ENCODE peak calls at places on chromosomes 11 and 22, in ten cellular contexts. W is PC-3; E is Panc1; X is osteoblast; M is fibroblast of pulmonary artery; P is EL; V is mesenchymal stem cell; B is stimulated activated CD4-positive, alpha-beta T cell treated with anti-CD3 and anti-CD28 coated beads, Interleukin-12 subunit alpha, Interleukin-12 subunit beta, amount 100 ng/mL, for 4 hours; R is astrocyte of the spinal cord; F is H7. H is an unnamed sample.

GRCh38 chr22:49492756-49493251 is 334.9 kb downstream of the BRD1 start:
- DNase-seq in R (no peak), P (no peak), F (no peak), W (no peak), M (no peak), V (no peak), B (no peak), E (no peak), X (no peak), H (no peak)

GRCh38 chr11:70122490-70123198 is 44.5 kb downstream of the ANO1 start:
- DNase-seq in X (peak; percentile 61), M (no peak), F (no peak), E (no peak), R (no peak), P (no peak), W (no peak), B (no peak), V (no peak), H (no peak)

GRCh38 chr11:10382518-10382917 is 72.5 kb upstream of the AMPD3 start:
- DNase-seq in M (no peak), V (no peak), E (no peak), B (no peak), F (peak; percentile 72), R (no peak), W (peak; percentile 47), P (peak; percentile 21), X (no peak), H (peak; percentile 40)

GRCh38 chr11:26551186-26551801 is 20.8 kb downstream of the MUC15 start:
- DNase-seq in B (no peak), E (no peak), V (peak; percentile 20), R (peak; percentile 16), M (peak; percentile 44), P (no peak), W (peak; percentile 12), F (no peak), X (no peak), H (no peak)

GRCh38 chr11:65112551-65113360 is 1.1 kb downstream of the TM7SF2 start:
- DNase-seq in V (peak; percentile 54), P (peak; percentile 42), R (peak; percentile 33), F (peak; percentile 93), B (peak; percentile 74), X (peak; percentile 96), M (peak; percentile 42), E (peak; percentile 22), W (peak; percentile 67), H (no peak)

GRCh38 chr11:116641561-116642045 is 131.2 kb downstream of the BUD13 start:
- DNase-seq in X (no peak), F (peak; percentile 94), V (no peak), B (no peak), R (peak; percentile 2), W (peak; percentile 80), E (peak; percentile 17), M (peak; percentile 31), P (peak; percentile 18), H (peak; percentile 36)

GRCh38 chr11:122808494-122808893 is 29.8 kb upstream of the CRTAM start:
- DNase-seq in W (no peak), P (peak; percentile 76), F (no peak), B (no peak), X (peak; percentile 19), V (peak; percentile 27), E (no peak), R (peak; percentile 42), M (peak; percentile 81), H (no peak)

GRCh38 chr11:125200441-125200840 is 35.9 kb downstream of the PKNOX2 start:
- DNase-seq in V (no peak), E (no peak), M (no peak), X (no peak), R (no peak), F (no peak), W (no peak), P (no peak), B (no peak), H (no peak)

GRCh38 chr11:132429685-132430084 is 1059.3 kb downstream of the NTM start:
- DNase-seq in M (no peak), V (no peak), W (no peak), R (no peak), E (no peak), P (no peak), F (no peak), B (no peak), X (no peak), H (no peak)

GRCh38 chr11:65623177-65623576 is 7.6 kb downstream of the PCNX3 start:
- DNase-seq in V (no peak), X (no peak), W (no peak), M (no peak), E (no peak), F (no peak), B (no peak), P (no peak), R (no peak), H (no peak)

GRCh38 chr11:10878408-10879214 is 20.8 kb upstream of the ZBED5 start:
- DNase-seq in V (peak; percentile 77), F (peak; percentile 60), M (peak; percentile 86), R (peak; percentile 81), X (peak; percentile 69), W (peak; percentile 79), P (peak; percentile 70), B (no peak), E (no peak), H (peak; percentile 63)

GRCh38 chr11:83760942-83761341 is 474.8 kb upstream of the CCDC90B start:
- DNase-seq in V (no peak), W (no peak), P (no peak), F (no peak), M (no peak), X (no peak), E (no peak), R (no peak), B (no peak), H (no peak)

GRCh38 chr11:1010006-1010405 is 26.5 kb downstream of the MUC6 start:
- DNase-seq in E (no peak), P (no peak), X (no peak), R (no peak), F (no peak), V (no peak), M (no peak), W (no peak), B (no peak), H (no peak)

GRCh38 chr11:96168623-96169022 is 174.4 kb downstream of the MAML2 start:
- DNase-seq in V (peak; percentile 96), B (no peak), R (peak; percentile 86), P (peak; percentile 91), E (no peak), M (peak; percentile 97), W (peak; percentile 67), X (peak; percentile 85), F (no peak), H (peak; percentile 81)

GRCh38 chr22:36922097-36922608 is 8.7 kb downstream of the CSF2RB start:
- DNase-seq in R (no peak), E (no peak), M (peak; percentile 43), W (no peak), F (peak; percentile 86), B (no peak), P (no peak), X (peak; percentile 54), V (no peak), H (no peak)

GRCh38 chr11:27282141-27282590 is 80.8 kb downstream of the CCDC34 start:
- DNase-seq in W (no peak), R (peak; percentile 99), B (no peak), V (peak; percentile 46), F (no peak), M (peak; percentile 87), P (peak; percentile 87), E (no peak), X (peak; percentile 90), H (peak; percentile 69)

GRCh38 chr22:17140826-17141771 is 18.0 kb downstream of the HDHD5 start:
- DNase-seq in F (no peak), X (no peak), P (no peak), W (no peak), M (no peak), R (no peak), B (no peak), V (no peak), E (no peak), H (no peak)

GRCh38 chr11:88508808-88509581 is 171.5 kb upstream of the CTSC start:
- DNase-seq in F (peak; percentile 68), P (peak; percentile 35), V (peak; percentile 49), W (no peak), R (no peak), E (no peak), X (peak; percentile 83), B (peak; percentile 9), M (peak; percentile 29), H (no peak)

GRCh38 chr11:57154718-57155117 is 27.0 kb upstream of the LRRC55 start:
- DNase-seq in E (no peak), X (no peak), V (no peak), P (no peak), M (peak; percentile 8), R (no peak), B (no peak), F (no peak), W (no peak), H (no peak)

GRCh38 chr11:62910141-62910882 is 10.9 kb downstream of the CHRM1 start:
- DNase-seq in V (no peak), M (no peak), P (no peak), E (no peak), B (no peak), W (no peak), X (peak; percentile 30), F (peak; percentile 65), R (no peak), H (no peak)

GRCh38 chr11:101797335-101797734 is 117.5 kb upstream of the CEP126 start:
- DNase-seq in F (no peak), X (peak; percentile 18), P (peak; percentile 15), M (peak; percentile 22), R (peak; percentile 28), V (no peak), W (peak; percentile 85), B (no peak), E (no peak), H (peak; percentile 40)

GRCh38 chr11:74634537-74634936 is 42.2 kb downstream of the POLD3 start:
- DNase-seq in V (peak; percentile 38), R (peak; percentile 65), E (no peak), X (no peak), B (no peak), F (peak; percentile 11), P (peak; percentile 42), M (peak; percentile 69), W (peak; percentile 81), H (peak; percentile 73)

GRCh38 chr11:88414981-88415391 is 77.5 kb upstream of the CTSC start:
- DNase-seq in V (peak; percentile 57), E (no peak), F (no peak), M (peak; percentile 29), W (peak; percentile 76), B (no peak), R (peak; percentile 27), X (peak; percentile 8), P (peak; percentile 63), H (peak; percentile 65)

GRCh38 chr11:128262463-128263345 is 324.7 kb downstream of the ETS1 start:
- DNase-seq in X (no peak), V (no peak), F (no peak), M (no peak), R (no peak), B (no peak), P (no peak), E (no peak), W (no peak), H (no peak)

GRCh38 chr11:118142809-118143208 is 9.8 kb downstream of the SCN4B start:
- DNase-seq in E (no peak), M (no peak), F (no peak), V (no peak), P (no peak), B (no peak), R (no peak), W (peak; percentile 20), X (peak; percentile 19), H (no peak)

GRCh38 chr22:47716890-47717615 is 954.6 kb downstream of the TBC1D22A start:
- DNase-seq in M (no peak), R (no peak), F (no peak), V (no peak), E (no peak), W (no peak), B (no peak), X (no peak), P (no peak), H (no peak)

GRCh38 chr11:102241026-102241425 is 76.3 kb upstream of the BIRC3 start:
- DNase-seq in M (no peak), V (peak; percentile 54), X (no peak), P (peak; percentile 32), R (peak; percentile 68), B (no peak), F (no peak), W (no peak), E (no peak), H (peak; percentile 63)

GRCh38 chr11:67274768-67275605 is 8.7 kb downstream of the GRK2 start:
- DNase-seq in M (no peak), F (peak; percentile 46), B (no peak), P (no peak), R (no peak), W (no peak), X (peak; percentile 62), V (no peak), E (no peak), H (no peak)